ENCODE peak calls at places on chromosome 3, in nine cellular contexts. One of them, this sample, is unnamed.

GRCh38 chr3:82022836-82023235 is 261.4 kb upstream of the GBE1 start:
- DNase-seq in lower lobe of right lung: no peak
- DNase-seq in endothelial cell: no peak
- DNase-seq in GM23248: no peak
- DNase-seq in mucosa of gallbladder: no peak
- DNase-seq in progenitor cell of endocrine pancreas: no peak
- DNase-seq in Caki2: no peak
- DNase-seq in ecto neural progenitor cell: no peak
- DNase-seq in HS-5: no peak
- DNase-seq in this sample: no peak

GRCh38 chr3:12984023-12984823 is 89.0 kb downstream of the IQSEC1 start:
- DNase-seq in lower lobe of right lung: no peak
- DNase-seq in endothelial cell: peak; percentile 73
- DNase-seq in ecto neural progenitor cell: peak; percentile 79
- DNase-seq in progenitor cell of endocrine pancreas: no peak
- DNase-seq in GM23248: peak; percentile 80
- DNase-seq in HS-5: no peak
- DNase-seq in Caki2: peak; percentile 31
- DNase-seq in mucosa of gallbladder: peak; percentile 74
- DNase-seq in this sample: peak; percentile 89

GRCh38 chr3:116920836-116921596 is 211.4 kb downstream of the TUSC7 start:
- DNase-seq in Caki2: no peak
- DNase-seq in GM23248: peak; percentile 4
- DNase-seq in ecto neural progenitor cell: no peak
- DNase-seq in lower lobe of right lung: no peak
- DNase-seq in endothelial cell: no peak
- DNase-seq in mucosa of gallbladder: no peak
- DNase-seq in HS-5: no peak
- DNase-seq in progenitor cell of endocrine pancreas: no peak
- DNase-seq in this sample: no peak

GRCh38 chr3:111810909-111811308 is 48.2 kb upstream of the PHLDB2 start:
- DNase-seq in progenitor cell of endocrine pancreas: no peak
- DNase-seq in endothelial cell: no peak
- DNase-seq in mucosa of gallbladder: no peak
- DNase-seq in GM23248: peak; percentile 91
- DNase-seq in HS-5: peak; percentile 85
- DNase-seq in Caki2: no peak
- DNase-seq in ecto neural progenitor cell: no peak
- DNase-seq in lower lobe of right lung: no peak
- DNase-seq in this sample: no peak

GRCh38 chr3:129277829-129278271 is 820 bp upstream of the HMCES start:
- DNase-seq in endothelial cell: peak; percentile 5
- DNase-seq in HS-5: no peak
- DNase-seq in ecto neural progenitor cell: peak; percentile 56
- DNase-seq in lower lobe of right lung: no peak
- DNase-seq in Caki2: no peak
- DNase-seq in GM23248: peak; percentile 47
- DNase-seq in mucosa of gallbladder: no peak
- DNase-seq in progenitor cell of endocrine pancreas: no peak
- DNase-seq in this sample: peak; percentile 89

GRCh38 chr3:194255252-194256039 is 95.7 kb downstream of the CPN2 start:
- DNase-seq in lower lobe of right lung: peak; percentile 93
- DNase-seq in mucosa of gallbladder: peak; percentile 57
- DNase-seq in ecto neural progenitor cell: peak; percentile 47
- DNase-seq in Caki2: no peak
- DNase-seq in HS-5: no peak
- DNase-seq in GM23248: no peak
- DNase-seq in progenitor cell of endocrine pancreas: no peak
- DNase-seq in endothelial cell: peak; percentile 76
- DNase-seq in this sample: no peak

GRCh38 chr3:57060089-57060829 is at the start of gene SPATA12:
- DNase-seq in ecto neural progenitor cell: peak; percentile 61
- DNase-seq in progenitor cell of endocrine pancreas: peak; percentile 23
- DNase-seq in HS-5: peak; percentile 80
- DNase-seq in Caki2: peak; percentile 91
- DNase-seq in GM23248: peak; percentile 96
- DNase-seq in lower lobe of right lung: peak; percentile 79
- DNase-seq in mucosa of gallbladder: peak; percentile 91
- DNase-seq in endothelial cell: peak; percentile 58
- DNase-seq in this sample: no peak

GRCh38 chr3:117611242-117611641 is 901.7 kb downstream of the TUSC7 start:
- DNase-seq in progenitor cell of endocrine pancreas: no peak
- DNase-seq in lower lobe of right lung: no peak
- DNase-seq in Caki2: no peak
- DNase-seq in HS-5: no peak
- DNase-seq in mucosa of gallbladder: no peak
- DNase-seq in ecto neural progenitor cell: no peak
- DNase-seq in endothelial cell: no peak
- DNase-seq in GM23248: no peak
- DNase-seq in this sample: no peak

GRCh38 chr3:33467786-33468185 is 27.6 kb upstream of the UBP1 start:
- DNase-seq in lower lobe of right lung: no peak
- DNase-seq in HS-5: no peak
- DNase-seq in mucosa of gallbladder: no peak
- DNase-seq in endothelial cell: no peak
- DNase-seq in GM23248: no peak
- DNase-seq in progenitor cell of endocrine pancreas: no peak
- DNase-seq in ecto neural progenitor cell: no peak
- DNase-seq in Caki2: no peak
- DNase-seq in this sample: no peak

GRCh38 chr3:19489936-19490335 is 341.6 kb downstream of the KCNH8 start:
- DNase-seq in mucosa of gallbladder: no peak
- DNase-seq in HS-5: no peak
- DNase-seq in Caki2: no peak
- DNase-seq in ecto neural progenitor cell: no peak
- DNase-seq in lower lobe of right lung: no peak
- DNase-seq in endothelial cell: no peak
- DNase-seq in progenitor cell of endocrine pancreas: no peak
- DNase-seq in GM23248: no peak
- DNase-seq in this sample: no peak